ENCODE peak calls at places on chromosomes 3 and 15, in ten cellular contexts. One of them, this sample, is unnamed. For H3K36me3 and H3K4me1, the result is how much of the 10 kb centered on the place peaks cover.

GRCh38 chr15:72197045-72197459 is 535 bp downstream of the GRAMD2A start:
- DNase-seq in HCT116: no peak
- DNase-seq in psoas muscle: no peak
- DNase-seq in right lobe of liver: no peak
- DNase-seq in CD8-positive, alpha-beta memory T cell: no peak
- DNase-seq in tibial nerve: no peak
- DNase-seq in spleen: no peak
- DNase-seq in adrenal gland: no peak
- DNase-seq in IMR-90: no peak
- DNase-seq in uterus: no peak
- DNase-seq in this sample: no peak

GRCh38 chr15:60184579-60184978 is 180.5 kb downstream of the FOXB1 start:
- DNase-seq in spleen: no peak
- DNase-seq in uterus: no peak
- DNase-seq in HCT116: no peak
- DNase-seq in CD8-positive, alpha-beta memory T cell: no peak
- DNase-seq in tibial nerve: no peak
- DNase-seq in adrenal gland: peak
- DNase-seq in right lobe of liver: no peak
- DNase-seq in IMR-90: peak
- DNase-seq in psoas muscle: no peak
- DNase-seq in this sample: no peak

GRCh38 chr3:183438749-183439148 is 10.3 kb upstream of the MCF2L2 start:
- DNase-seq in IMR-90: no peak
- DNase-seq in adrenal gland: no peak
- DNase-seq in tibial nerve: no peak
- DNase-seq in HCT116: no peak
- DNase-seq in right lobe of liver: peak
- DNase-seq in psoas muscle: no peak
- DNase-seq in spleen: no peak
- DNase-seq in CD8-positive, alpha-beta memory T cell: no peak
- DNase-seq in uterus: no peak
- DNase-seq in this sample: no peak

GRCh38 chr15:62241135-62241770 is 76.2 kb upstream of the C2CD4B start:
- DNase-seq in IMR-90: no peak
- DNase-seq in psoas muscle: no peak
- DNase-seq in tibial nerve: no peak
- DNase-seq in adrenal gland: no peak
- DNase-seq in uterus: no peak
- DNase-seq in CD8-positive, alpha-beta memory T cell: no peak
- DNase-seq in right lobe of liver: no peak
- DNase-seq in spleen: no peak
- DNase-seq in HCT116: peak
- DNase-seq in this sample: no peak

GRCh38 chr15:74134387-74135027 is 4.1 kb downstream of the ISLR2 start:
- DNase-seq in IMR-90: peak
- DNase-seq in psoas muscle: peak
- DNase-seq in uterus: no peak
- DNase-seq in tibial nerve: no peak
- DNase-seq in HCT116: no peak
- DNase-seq in right lobe of liver: peak
- DNase-seq in spleen: no peak
- DNase-seq in adrenal gland: peak
- DNase-seq in CD8-positive, alpha-beta memory T cell: no peak
- DNase-seq in this sample: peak

GRCh38 chr15:37095993-37096877 is 4.1 kb downstream of the MEIS2 start:
- DNase-seq in psoas muscle: peak
- DNase-seq in tibial nerve: no peak
- DNase-seq in uterus: peak
- DNase-seq in spleen: peak
- DNase-seq in CD8-positive, alpha-beta memory T cell: no peak
- DNase-seq in right lobe of liver: no peak
- DNase-seq in adrenal gland: peak
- DNase-seq in HCT116: no peak
- DNase-seq in IMR-90: no peak
- DNase-seq in this sample: no peak

GRCh38 chr3:51887620-51888019 is 12.2 kb upstream of the IQCF5 start:
- DNase-seq in tibial nerve: no peak
- DNase-seq in HCT116: no peak
- DNase-seq in uterus: no peak
- DNase-seq in IMR-90: no peak
- DNase-seq in spleen: no peak
- DNase-seq in right lobe of liver: no peak
- DNase-seq in adrenal gland: no peak
- DNase-seq in CD8-positive, alpha-beta memory T cell: no peak
- DNase-seq in psoas muscle: no peak
- DNase-seq in this sample: no peak

GRCh38 chr3:49358884-49359225 is 702 bp upstream of the GPX1 start:
- DNase-seq in tibial nerve: no peak
- DNase-seq in psoas muscle: no peak
- DNase-seq in IMR-90: no peak
- DNase-seq in spleen: no peak
- DNase-seq in right lobe of liver: no peak
- DNase-seq in adrenal gland: no peak
- DNase-seq in CD8-positive, alpha-beta memory T cell: no peak
- DNase-seq in uterus: no peak
- DNase-seq in HCT116: no peak
- DNase-seq in this sample: no peak

GRCh38 chr15:43256341-43256740 is 10.4 kb downstream of the TGM5 start:
- DNase-seq in IMR-90: no peak
- DNase-seq in psoas muscle: no peak
- DNase-seq in HCT116: no peak
- DNase-seq in right lobe of liver: peak
- DNase-seq in adrenal gland: no peak
- DNase-seq in spleen: no peak
- DNase-seq in CD8-positive, alpha-beta memory T cell: no peak
- DNase-seq in uterus: no peak
- DNase-seq in tibial nerve: no peak
- DNase-seq in this sample: no peak

GRCh38 chr3:13110678-13111116 is 37.5 kb upstream of the IQSEC1 start:
- DNase-seq in HCT116: no peak
- DNase-seq in adrenal gland: no peak
- DNase-seq in spleen: peak
- DNase-seq in tibial nerve: peak
- DNase-seq in IMR-90: no peak
- DNase-seq in right lobe of liver: no peak
- DNase-seq in CD8-positive, alpha-beta memory T cell: peak
- DNase-seq in psoas muscle: no peak
- DNase-seq in uterus: no peak
- DNase-seq in this sample: peak

GRCh38 chr15:78023081-78023665 is 54.3 kb downstream of the TBC1D2B start:
- DNase-seq in spleen: no peak
- DNase-seq in psoas muscle: no peak
- DNase-seq in right lobe of liver: peak
- DNase-seq in tibial nerve: no peak
- DNase-seq in CD8-positive, alpha-beta memory T cell: no peak
- DNase-seq in HCT116: no peak
- DNase-seq in adrenal gland: no peak
- DNase-seq in IMR-90: no peak
- DNase-seq in uterus: no peak
- DNase-seq in this sample: no peak

DNA sequence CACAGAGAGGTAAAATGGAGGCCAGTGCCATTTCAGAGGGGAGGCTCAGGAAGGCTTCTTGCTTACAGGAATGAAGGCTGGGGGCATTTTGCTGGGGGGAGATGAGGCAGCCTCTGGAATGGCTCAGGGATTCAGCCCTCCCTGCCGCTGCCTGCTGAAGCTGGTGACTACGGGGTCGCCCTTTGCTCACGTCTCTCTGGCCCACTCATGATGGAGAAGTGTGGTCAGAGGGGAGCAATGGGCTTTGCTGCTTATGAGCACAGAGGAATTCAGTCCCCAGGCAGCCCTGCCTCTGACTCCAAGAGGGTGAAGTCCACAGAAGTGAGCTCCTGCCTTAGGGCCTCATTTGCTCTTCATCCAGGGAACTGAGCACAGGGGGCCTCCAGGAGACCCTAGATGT is 39.9 kb downstream of the MESD start:
- DNase-seq in tibial nerve: no peak
- DNase-seq in uterus: no peak
- DNase-seq in right lobe of liver: no peak
- DNase-seq in CD8-positive, alpha-beta memory T cell: no peak
- DNase-seq in IMR-90: no peak
- DNase-seq in HCT116: no peak
- DNase-seq in spleen: no peak
- DNase-seq in adrenal gland: no peak
- DNase-seq in psoas muscle: no peak
- DNase-seq in this sample: no peak
- H3K36me3 ChIP-seq in tibial nerve: half or more
- H3K36me3 ChIP-seq in uterus: under half
- H3K36me3 ChIP-seq in right lobe of liver: under half
- H3K36me3 ChIP-seq in CD8-positive, alpha-beta memory T cell: under half
- H3K36me3 ChIP-seq in IMR-90: half or more
- H3K36me3 ChIP-seq in HCT116: under half
- H3K36me3 ChIP-seq in spleen: half or more
- H3K36me3 ChIP-seq in adrenal gland: under half
- H3K36me3 ChIP-seq in psoas muscle: half or more
- H3K36me3 ChIP-seq in this sample: under half

GRCh38 chr3:179733797-179734196 is 81.0 kb downstream of the USP13 start:
- DNase-seq in psoas muscle: no peak
- DNase-seq in spleen: no peak
- DNase-seq in uterus: no peak
- DNase-seq in adrenal gland: no peak
- DNase-seq in right lobe of liver: no peak
- DNase-seq in IMR-90: no peak
- DNase-seq in CD8-positive, alpha-beta memory T cell: no peak
- DNase-seq in tibial nerve: no peak
- DNase-seq in HCT116: no peak
- DNase-seq in this sample: no peak
- H3K4me1 ChIP-seq in psoas muscle: half or more
- H3K4me1 ChIP-seq in spleen: under half
- H3K4me1 ChIP-seq in uterus: under half
- H3K4me1 ChIP-seq in adrenal gland: under half
- H3K4me1 ChIP-seq in right lobe of liver: under half
- H3K4me1 ChIP-seq in IMR-90: under half
- H3K4me1 ChIP-seq in CD8-positive, alpha-beta memory T cell: under half
- H3K4me1 ChIP-seq in tibial nerve: under half
- H3K4me1 ChIP-seq in HCT116: under half
- H3K4me1 ChIP-seq in this sample: under half

GRCh38 chr3:152331975-152332374 is 63.2 kb downstream of the MBNL1 start:
- DNase-seq in psoas muscle: no peak
- DNase-seq in HCT116: no peak
- DNase-seq in CD8-positive, alpha-beta memory T cell: no peak
- DNase-seq in adrenal gland: no peak
- DNase-seq in right lobe of liver: no peak
- DNase-seq in uterus: no peak
- DNase-seq in IMR-90: peak
- DNase-seq in tibial nerve: no peak
- DNase-seq in spleen: no peak
- DNase-seq in this sample: no peak

GRCh38 chr3:152328841-152329240 is 60.1 kb downstream of the MBNL1 start:
- DNase-seq in right lobe of liver: no peak
- DNase-seq in HCT116: peak
- DNase-seq in tibial nerve: no peak
- DNase-seq in adrenal gland: no peak
- DNase-seq in IMR-90: peak
- DNase-seq in spleen: no peak
- DNase-seq in uterus: no peak
- DNase-seq in CD8-positive, alpha-beta memory T cell: no peak
- DNase-seq in psoas muscle: no peak
- DNase-seq in this sample: no peak

GRCh38 chr3:152330565-152330964 is 61.8 kb downstream of the MBNL1 start:
- DNase-seq in tibial nerve: no peak
- DNase-seq in CD8-positive, alpha-beta memory T cell: no peak
- DNase-seq in spleen: no peak
- DNase-seq in right lobe of liver: no peak
- DNase-seq in psoas muscle: no peak
- DNase-seq in uterus: no peak
- DNase-seq in HCT116: no peak
- DNase-seq in IMR-90: no peak
- DNase-seq in adrenal gland: no peak
- DNase-seq in this sample: no peak

GRCh38 chr3:152333928-152334327 is 65.2 kb downstream of the MBNL1 start:
- DNase-seq in right lobe of liver: no peak
- DNase-seq in adrenal gland: no peak
- DNase-seq in CD8-positive, alpha-beta memory T cell: no peak
- DNase-seq in IMR-90: no peak
- DNase-seq in psoas muscle: no peak
- DNase-seq in spleen: no peak
- DNase-seq in tibial nerve: no peak
- DNase-seq in uterus: no peak
- DNase-seq in HCT116: no peak
- DNase-seq in this sample: no peak

GRCh38 chr3:152331018-152331541 is 62.4 kb downstream of the MBNL1 start:
- DNase-seq in psoas muscle: no peak
- DNase-seq in IMR-90: peak
- DNase-seq in HCT116: peak
- DNase-seq in right lobe of liver: no peak
- DNase-seq in uterus: no peak
- DNase-seq in CD8-positive, alpha-beta memory T cell: no peak
- DNase-seq in spleen: no peak
- DNase-seq in tibial nerve: no peak
- DNase-seq in adrenal gland: peak
- DNase-seq in this sample: no peak
- H3K27ac ChIP-seq in psoas muscle: peak
- H3K27ac ChIP-seq in IMR-90: no peak
- H3K27ac ChIP-seq in HCT116: peak
- H3K27ac ChIP-seq in right lobe of liver: peak
- H3K27ac ChIP-seq in uterus: peak
- H3K27ac ChIP-seq in CD8-positive, alpha-beta memory T cell: peak
- H3K27ac ChIP-seq in spleen: peak
- H3K27ac ChIP-seq in tibial nerve: peak
- H3K27ac ChIP-seq in adrenal gland: peak
- H3K27ac ChIP-seq in this sample: peak

GRCh38 chr3:69107841-69108240 is 14.6 kb downstream of the LMOD3 start:
- DNase-seq in tibial nerve: no peak
- DNase-seq in IMR-90: no peak
- DNase-seq in spleen: no peak
- DNase-seq in CD8-positive, alpha-beta memory T cell: no peak
- DNase-seq in uterus: no peak
- DNase-seq in adrenal gland: no peak
- DNase-seq in HCT116: no peak
- DNase-seq in right lobe of liver: no peak
- DNase-seq in psoas muscle: no peak
- DNase-seq in this sample: no peak

GRCh38 chr3:69102384-69102783 is 17.6 kb downstream of the ARL6IP5 start:
- DNase-seq in adrenal gland: no peak
- DNase-seq in HCT116: no peak
- DNase-seq in uterus: no peak
- DNase-seq in tibial nerve: no peak
- DNase-seq in right lobe of liver: no peak
- DNase-seq in psoas muscle: no peak
- DNase-seq in spleen: no peak
- DNase-seq in IMR-90: no peak
- DNase-seq in CD8-positive, alpha-beta memory T cell: no peak
- DNase-seq in this sample: no peak

GRCh38 chr3:69104585-69104984 is 17.8 kb downstream of the LMOD3 start:
- DNase-seq in adrenal gland: no peak
- DNase-seq in psoas muscle: no peak
- DNase-seq in HCT116: no peak
- DNase-seq in uterus: no peak
- DNase-seq in spleen: no peak
- DNase-seq in IMR-90: no peak
- DNase-seq in tibial nerve: no peak
- DNase-seq in right lobe of liver: no peak
- DNase-seq in CD8-positive, alpha-beta memory T cell: no peak
- DNase-seq in this sample: no peak

GRCh38 chr3:69103123-69103522 is 18.4 kb downstream of the ARL6IP5 start:
- DNase-seq in IMR-90: no peak
- DNase-seq in tibial nerve: no peak
- DNase-seq in HCT116: no peak
- DNase-seq in spleen: no peak
- DNase-seq in uterus: no peak
- DNase-seq in right lobe of liver: no peak
- DNase-seq in CD8-positive, alpha-beta memory T cell: no peak
- DNase-seq in adrenal gland: no peak
- DNase-seq in psoas muscle: no peak
- DNase-seq in this sample: no peak

GRCh38 chr3:69105320-69105719 is 17.1 kb downstream of the LMOD3 start:
- DNase-seq in HCT116: no peak
- DNase-seq in CD8-positive, alpha-beta memory T cell: no peak
- DNase-seq in uterus: no peak
- DNase-seq in adrenal gland: no peak
- DNase-seq in psoas muscle: no peak
- DNase-seq in IMR-90: no peak
- DNase-seq in tibial nerve: no peak
- DNase-seq in spleen: no peak
- DNase-seq in right lobe of liver: no peak
- DNase-seq in this sample: no peak
- H3K36me3 ChIP-seq in HCT116: under half
- H3K36me3 ChIP-seq in CD8-positive, alpha-beta memory T cell: under half
- H3K36me3 ChIP-seq in uterus: under half
- H3K36me3 ChIP-seq in adrenal gland: under half
- H3K36me3 ChIP-seq in psoas muscle: half or more
- H3K36me3 ChIP-seq in IMR-90: under half
- H3K36me3 ChIP-seq in tibial nerve: under half
- H3K36me3 ChIP-seq in spleen: under half
- H3K36me3 ChIP-seq in right lobe of liver: under half
- H3K36me3 ChIP-seq in this sample: under half

This sample was measured in naive thymus-derived CD4-positive, alpha-beta T cell.